ENCODE peak calls at places on chromosome 10, in six cellular contexts. C is A549, B is SK-N-SH, J is GM12878, X is HepG2, N is K562. M is an unnamed sample.

GRCh38 chr10:86730227-86730626 is 26.2 kb upstream of the BMPR1A start:
- DNase-seq in X (peak; percentile 47), J (no peak), B (peak; percentile 58), C (no peak), N (no peak), M (no peak)

GRCh38 chr10:46266506-46266985 is 20.3 kb upstream of the ANTXRL start:
- DNase-seq in C (no peak), J (no peak), B (no peak), X (no peak), N (no peak), M (peak; percentile 45)

GRCh38 chr10:12121673-12122072 is 7.8 kb upstream of the SEC61A2 start:
- DNase-seq in J (peak; percentile 62), C (no peak), B (no peak), X (no peak), N (no peak), M (no peak)

GRCh38 chr10:132066812-132067211 is 1.1 kb downstream of the JAKMIP3 start:
- DNase-seq in B (no peak), N (no peak), X (no peak), C (no peak), J (no peak), M (no peak)

GRCh38 chr10:65291276-65291675 is 1634.6 kb upstream of the LRRTM3 start:
- DNase-seq in X (no peak), N (no peak), B (no peak), C (no peak), J (no peak), M (no peak)

GRCh38 chr10:121380211-121380610 is 218.0 kb downstream of the FGFR2 start:
- DNase-seq in X (no peak), J (no peak), N (no peak), B (peak; percentile 53), C (no peak), M (no peak)

GRCh38 chr10:82256275-82256674 is 381.3 kb downstream of the NRG3 start:
- DNase-seq in J (no peak), X (no peak), C (no peak), N (no peak), B (no peak), M (no peak)

GRCh38 chr10:75106242-75106641 is 5.2 kb upstream of the SAMD8 start:
- DNase-seq in C (no peak), X (no peak), B (no peak), N (no peak), J (no peak), M (peak; percentile 45)

GRCh38 chr10:12504176-12504575 is 154.8 kb downstream of the CAMK1D start:
- DNase-seq in B (no peak), C (no peak), N (no peak), J (no peak), X (no peak), M (no peak)

GRCh38 chr10:113626809-113627370 is 37.0 kb downstream of the NRAP start:
- DNase-seq in C (no peak), X (no peak), B (no peak), J (no peak), N (no peak), M (no peak)

GRCh38 chr10:7121154-7121797 is 289.6 kb downstream of the SFMBT2 start:
- DNase-seq in N (peak; percentile 77), B (peak; percentile 77), J (no peak), X (peak; percentile 27), C (peak; percentile 71), M (peak; percentile 85)

GRCh38 chr10:14598809-14599764 is 175.6 kb downstream of the FAM107B start:
- DNase-seq in J (no peak), N (no peak), C (no peak), X (no peak), B (no peak), M (no peak)

GRCh38 chr10:31620236-31621151 is 301.5 kb downstream of the ZEB1 start:
- DNase-seq in C (peak; percentile 43), X (no peak), B (no peak), N (peak; percentile 42), J (no peak), M (peak; percentile 36)

GRCh38 chr10:15714847-15715246 is 4.9 kb downstream of the ITGA8 start:
- DNase-seq in C (no peak), B (no peak), X (no peak), J (no peak), N (no peak), M (no peak)

GRCh38 chr10:128927821-128928220 is 539.2 kb upstream of the MGMT start:
- DNase-seq in N (no peak), X (no peak), J (no peak), C (no peak), B (no peak), M (no peak)

GRCh38 chr10:128494665-128495064 is 368.4 kb upstream of the MKI67 start:
- DNase-seq in X (no peak), N (peak; percentile 12), B (no peak), C (no peak), J (no peak), M (no peak)

GRCh38 chr10:3671431-3671955 is 113.5 kb downstream of the KLF6 start:
- DNase-seq in X (no peak), N (no peak), J (no peak), B (no peak), C (no peak), M (no peak)

GRCh38 chr10:100006241-100006886 is 3.4 kb downstream of the DNMBP start:
- DNase-seq in C (peak; percentile 85), B (no peak), X (peak; percentile 57), J (peak; percentile 55), N (no peak), M (no peak)

GRCh38 chr10:80442879-80443278 is 11.2 kb upstream of the TSPAN14 start:
- DNase-seq in B (peak; percentile 50), J (no peak), X (no peak), C (no peak), N (no peak), M (no peak)

GRCh38 chr10:95181731-95182130 is 12.3 kb upstream of the ACSM6 start:
- DNase-seq in N (no peak), B (no peak), C (no peak), J (no peak), X (peak; percentile 17), M (no peak)

GRCh38 chr10:5805680-5806079 is 7.6 kb downstream of the GDI2 start:
- DNase-seq in X (no peak), J (no peak), C (no peak), N (no peak), B (no peak), M (no peak)

GRCh38 chr10:9848981-9849380 is 1168.7 kb upstream of the CELF2 start:
- DNase-seq in N (no peak), B (no peak), X (no peak), J (no peak), C (no peak), M (no peak)

GRCh38 chr10:103276251-103276936 is 544 bp upstream of the INA start:
- DNase-seq in J (no peak), C (no peak), B (peak; percentile 39), N (no peak), X (no peak), M (no peak)

GRCh38 chr10:15813415-15813814 is 46.9 kb downstream of the MINDY3 start:
- DNase-seq in N (no peak), B (no peak), X (no peak), J (no peak), C (no peak), M (no peak)

GRCh38 chr10:113442340-113442739 is 110.5 kb upstream of the HABP2 start:
- DNase-seq in C (no peak), J (no peak), N (no peak), X (no peak), B (no peak), M (no peak)

GRCh38 chr10:131891929-131892816 is 8.6 kb upstream of the PPP2R2D start:
- DNase-seq in N (no peak), B (no peak), J (no peak), C (no peak), X (peak; percentile 50), M (no peak)

GRCh38 chr10:18216482-18216881 is 76.3 kb downstream of the CACNB2 start:
- DNase-seq in X (peak; percentile 3), C (no peak), J (no peak), N (no peak), B (peak; percentile 20), M (no peak)

DNA sequence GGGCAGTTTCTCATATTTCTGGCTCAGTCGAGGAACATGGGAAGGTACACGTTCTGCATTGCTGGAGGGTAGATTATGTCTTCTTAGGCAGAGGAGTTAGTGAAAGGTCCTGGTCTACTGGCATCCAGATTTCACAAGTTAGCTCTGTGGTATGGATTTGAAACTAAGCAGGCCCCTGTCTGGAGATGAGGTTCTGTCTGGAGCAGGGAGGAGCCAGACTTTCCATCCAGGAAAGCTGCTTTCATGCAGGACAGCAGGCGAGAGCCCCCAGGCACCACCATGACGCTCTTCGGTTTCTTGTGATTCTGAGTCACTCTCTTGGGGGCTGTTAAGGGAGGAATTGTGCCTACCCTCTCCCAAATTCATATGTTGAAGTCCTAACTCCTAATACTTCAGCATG is 184.3 kb downstream of the KIAA1217 start:
- DNase-seq in C (no peak), N (no peak), X (no peak), B (peak; percentile 35), J (no peak), M (no peak)
- TF ChIP-seq CHD2 in C (no peak), N (no peak), X (no peak), B (no peak), J (no peak), M (no peak)

GRCh38 chr10:53601260-53601875 is 828.8 kb upstream of the MBL2 start:
- DNase-seq in J (no peak), C (peak; percentile 4), X (peak; percentile 11), N (peak; percentile 24), B (peak; percentile 14), M (no peak)
- TF ChIP-seq CHD2 in J (no peak), C (no peak), X (no peak), N (no peak), B (no peak), M (no peak)

GRCh38 chr10:36345770-36346169 is 703.7 kb upstream of the FZD8 start:
- DNase-seq in X (no peak), C (no peak), B (no peak), N (no peak), J (no peak), M (no peak)

GRCh38 chr10:36341466-36341865 is 699.4 kb upstream of the FZD8 start:
- DNase-seq in N (no peak), B (no peak), J (no peak), C (no peak), X (no peak), M (no peak)

GRCh38 chr10:36344816-36345215 is 702.7 kb upstream of the FZD8 start:
- DNase-seq in C (no peak), N (no peak), B (no peak), X (no peak), J (no peak), M (no peak)

GRCh38 chr10:36342781-36343180 is 700.7 kb upstream of the FZD8 start:
- DNase-seq in B (no peak), N (no peak), C (no peak), X (no peak), J (no peak), M (no peak)

GRCh38 chr10:36344240-36344639 is 702.1 kb upstream of the FZD8 start:
- DNase-seq in C (no peak), X (no peak), B (no peak), N (no peak), J (no peak), M (no peak)
- TF ChIP-seq CHD2 in C (no peak), X (no peak), B (no peak), N (no peak), J (no peak), M (no peak)

DNA sequence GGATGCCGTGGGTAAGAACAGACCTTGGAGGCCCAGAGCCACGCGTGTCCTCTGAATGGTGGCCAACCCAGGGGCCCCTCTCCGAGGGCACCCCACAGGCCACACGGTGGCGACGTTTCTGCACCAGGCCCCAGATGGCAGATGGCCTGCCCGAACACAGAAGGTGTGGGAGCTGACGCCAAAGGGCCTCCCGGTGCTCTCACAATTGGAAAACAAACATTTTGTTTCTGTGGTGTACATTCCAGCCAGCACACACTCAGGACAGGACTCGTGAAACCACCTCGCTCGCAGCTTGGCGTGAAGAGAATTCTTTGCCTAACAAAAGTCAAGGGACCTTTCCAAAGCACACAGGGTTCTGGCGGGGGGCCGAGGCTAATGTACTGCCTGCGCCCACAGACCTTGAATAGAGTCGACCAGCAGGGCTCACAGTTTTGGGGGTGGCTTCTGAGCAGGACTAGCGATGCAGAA is 112.1 kb downstream of the FAM53B start:
- DNase-seq in N (no peak), C (no peak), X (peak; percentile 8), J (no peak), B (peak; percentile 58), M (no peak)
- TF ChIP-seq CHD2 in N (no peak), C (no peak), X (no peak), J (no peak), B (no peak), M (no peak)

M was measured in H1.